ENCODE peak calls at places on chromosomes 3 and 15, in four cellular contexts. E is body of pancreas, N is Panc1, W is PC-9. S is an unnamed sample.

GRCh38 chr3:22360197-22360596 is 609.2 kb upstream of the ZNF385D start:
- DNase-seq in E (no peak), W (no peak), N (no peak), S (no peak)

GRCh38 chr3:139187648-139188047 is 143.0 kb upstream of the PRR23C start:
- DNase-seq in E (no peak), N (no peak), W (no peak), S (no peak)

GRCh38 chr3:53194218-53195065 is 33.4 kb downstream of the PRKCD start:
- DNase-seq in W (no peak), E (no peak), N (no peak), S (no peak)

GRCh38 chr3:142022381-142022780 is 127.0 kb downstream of the TFDP2 start:
- DNase-seq in N (no peak), E (no peak), W (no peak), S (no peak)

GRCh38 chr3:112126501-112126900 is 6.5 kb downstream of the GCSAM start:
- DNase-seq in W (peak; percentile 10), E (no peak), N (no peak), S (no peak)

GRCh38 chr15:92714071-92714456 is 58.5 kb upstream of the FAM174B start:
- DNase-seq in N (no peak), E (no peak), W (peak; percentile 42), S (no peak)

GRCh38 chr15:39685999-39686613 is 96.5 kb downstream of the FSIP1 start:
- DNase-seq in W (peak; percentile 34), N (peak; percentile 13), E (peak; percentile 25), S (peak; percentile 79)

GRCh38 chr3:73490453-73491311 is 134.1 kb downstream of the PDZRN3 start:
- DNase-seq in W (no peak), E (peak; percentile 55), N (no peak), S (no peak)

GRCh38 chr3:47057212-47057671 is 77.8 kb downstream of the NBEAL2 start:
- DNase-seq in N (no peak), E (no peak), W (no peak), S (no peak)

GRCh38 chr3:192494176-192494575 is 233.2 kb downstream of the FGF12 start:
- DNase-seq in N (no peak), W (no peak), E (no peak), S (no peak)

GRCh38 chr3:58998476-58999117 is 51.2 kb downstream of the CFAP20DC start:
- DNase-seq in E (no peak), W (peak; percentile 49), N (peak; percentile 71), S (no peak)

DNA sequence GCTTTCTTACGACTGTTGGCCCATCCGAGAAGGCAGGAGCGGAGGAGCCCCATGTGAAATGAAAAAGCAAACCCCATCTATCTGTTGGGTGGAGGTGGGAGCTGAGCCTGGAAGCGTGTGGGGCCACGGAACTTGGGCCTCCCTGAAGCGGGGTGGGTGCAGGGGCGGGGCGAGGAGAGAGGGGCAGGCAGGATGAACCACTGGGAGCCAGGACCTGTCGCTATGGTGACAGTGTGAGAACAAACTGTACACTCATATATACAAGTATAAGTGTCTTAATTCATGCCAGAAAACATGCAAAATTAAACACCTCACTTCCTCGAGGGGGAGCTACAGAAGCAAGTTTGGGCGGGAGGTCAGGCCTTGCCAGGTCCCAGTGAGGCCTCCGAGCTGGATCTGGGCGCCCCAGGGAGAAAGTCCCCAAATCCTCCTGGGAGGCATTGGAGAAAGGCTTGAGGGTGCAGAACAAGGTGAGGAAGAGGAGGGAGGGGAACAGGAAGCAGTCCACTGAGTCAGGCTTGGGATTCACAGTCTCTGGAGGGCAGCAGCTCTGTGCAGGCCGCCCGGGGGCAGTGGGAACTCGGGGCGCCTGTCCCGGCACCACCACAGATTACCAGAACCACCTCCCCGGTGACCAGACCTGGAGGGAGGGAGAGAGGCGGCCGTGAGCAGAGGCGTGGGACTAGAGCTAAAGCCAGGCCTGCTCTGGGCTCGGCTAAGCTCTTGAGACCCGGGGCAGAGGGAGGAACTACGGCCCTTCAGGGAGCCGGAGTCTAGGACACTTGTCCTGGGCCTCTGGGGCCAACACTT is 34.8 kb downstream of the RBPMS2 start:
- DNase-seq in N (no peak), E (no peak), W (peak; percentile 8), S (peak; percentile 50)
- TF ChIP-seq CTCF in N (no peak), E (no peak), W (no peak), S (no peak)

GRCh38 chr15:85047271-85047948 is 65.8 kb downstream of the PDE8A start:
- DNase-seq in E (no peak), W (peak; percentile 37), N (peak; percentile 70), S (no peak)
- H3K4me3 ChIP-seq in E (no peak overlapping the region), W (peak overlapping the region; percentile 31), N (no peak overlapping the region), S (no peak overlapping the region)

DNA sequence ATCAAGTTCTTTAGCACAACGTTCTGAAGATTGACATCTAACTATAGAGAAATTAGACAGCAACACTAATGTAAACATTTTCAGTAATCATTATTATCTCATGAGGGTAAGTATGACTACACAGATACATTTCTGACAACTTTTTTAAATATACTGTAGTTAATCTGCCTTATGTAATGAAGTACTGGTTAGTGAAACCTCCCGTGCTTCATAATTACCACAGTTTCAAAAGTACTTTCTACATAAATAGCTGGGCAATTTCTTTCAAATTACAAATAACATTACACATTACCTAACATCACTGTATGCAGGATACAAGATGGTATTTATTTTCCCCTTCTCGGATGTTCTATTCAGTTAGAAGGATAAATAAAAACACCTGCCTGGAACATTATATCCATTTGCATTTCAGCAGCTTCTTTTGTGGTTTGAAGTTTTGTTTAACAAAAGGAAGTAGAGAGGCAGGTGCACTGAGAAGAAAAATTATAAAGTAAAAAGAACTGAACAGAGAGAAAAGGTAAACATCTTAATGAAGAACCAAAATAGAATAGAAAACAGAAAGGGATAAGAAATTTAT is 1241.5 kb upstream of the GBE1 start:
- DNase-seq in N (no peak), W (no peak), E (no peak), S (no peak)
- H3K4me1 ChIP-seq in N (no peaks in the 10 kb centered on the region), W (no peaks in the 10 kb centered on the region), E (no peaks in the 10 kb centered on the region), S (no peaks in the 10 kb centered on the region)

GRCh38 chr3:117534138-117534537 is 824.6 kb downstream of the TUSC7 start:
- DNase-seq in N (no peak), E (no peak), W (no peak), S (no peak)

GRCh38 chr3:117532268-117532667 is 822.7 kb downstream of the TUSC7 start:
- DNase-seq in E (no peak), W (no peak), N (no peak), S (no peak)

GRCh38 chr3:117540583-117540982 is 831.0 kb downstream of the TUSC7 start:
- DNase-seq in E (no peak), N (no peak), W (no peak), S (no peak)

GRCh38 chr3:117539729-117540128 is 830.1 kb downstream of the TUSC7 start:
- DNase-seq in E (no peak), N (no peak), W (no peak), S (no peak)

DNA sequence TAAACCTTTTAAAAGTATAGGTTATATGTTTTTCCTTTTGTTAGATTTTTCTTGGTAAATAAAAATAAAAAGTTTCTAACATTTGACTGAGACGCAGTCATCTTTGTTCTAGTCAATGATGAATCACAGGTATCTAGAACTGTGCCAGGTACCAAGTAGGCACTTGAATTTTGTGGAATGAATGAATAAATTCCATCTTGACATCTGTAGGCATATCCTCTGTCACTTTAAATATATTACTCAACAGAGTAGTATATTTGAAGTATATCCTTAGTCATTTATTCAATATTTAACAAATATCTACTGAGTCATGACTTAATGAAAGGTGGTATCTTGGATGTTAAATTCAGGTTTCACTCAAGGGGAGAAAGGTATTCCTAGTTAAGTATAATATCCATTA is 828.4 kb downstream of the TUSC7 start:
- DNase-seq in W (no peak), E (no peak), N (no peak), S (no peak)
- TF ChIP-seq CTCF in W (no peak), E (no peak), N (no peak), S (no peak)

DNA sequence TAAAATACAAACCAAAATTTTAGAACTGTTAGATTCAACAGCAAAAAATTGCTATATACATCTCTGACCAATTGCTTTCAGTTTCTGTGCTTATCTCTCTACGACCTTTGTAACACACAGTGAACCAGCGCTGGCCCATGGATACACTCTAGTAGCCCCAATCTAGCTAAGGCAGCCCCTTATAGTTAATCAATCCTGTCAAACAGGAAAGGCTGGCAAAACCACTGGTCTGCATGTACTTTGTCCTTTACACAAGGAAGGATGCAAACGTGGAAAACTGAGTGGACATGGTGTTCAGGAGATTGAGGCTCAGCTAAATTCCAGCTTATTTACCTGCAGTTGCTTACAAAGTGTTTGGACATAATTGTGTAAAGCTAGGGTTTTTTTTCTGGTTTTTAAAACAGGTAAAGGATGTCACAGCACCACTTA is 25.9 kb downstream of the ADGRG7 start:
- DNase-seq in W (no peak), E (peak; percentile 14), N (no peak), S (peak; percentile 80)
- H3K4me3 ChIP-seq in W (no peak overlapping the region), E (no peak overlapping the region), N (no peak overlapping the region), S (no peak overlapping the region)

GRCh38 chr3:25830373-25831305 is 40.7 kb downstream of the OXSM start:
- DNase-seq in E (no peak), W (no peak), N (no peak), S (no peak)
- H3K4me1 ChIP-seq in E (no peaks in the 10 kb centered on the region), W (no peaks in the 10 kb centered on the region), N (no peaks in the 10 kb centered on the region), S (no peaks in the 10 kb centered on the region)

S was measured in mucosa of descending colon.